ENCODE peak calls at places on chromosomes 12 and 14, in five cellular contexts. F is fibroblast of villous mesenchyme, J is adrenal gland, L is fibroblast of mammary gland, P is mucosa of descending colon. B is an unnamed sample.

GRCh38 chr14:89303452-89304435 is 113.3 kb downstream of the FOXN3 start:
- DNase-seq in F (peak; percentile 97), J (peak; percentile 70), L (peak; percentile 83), P (peak; percentile 63), B (no peak)

GRCh38 chr12:130115646-130116045 is 46.6 kb upstream of the FZD10 start:
- DNase-seq in F (no peak), J (no peak), L (no peak), P (no peak), B (no peak)

GRCh38 chr12:47651368-47652254 is 54.2 kb downstream of the RPAP3 start:
- DNase-seq in F (peak; percentile 78), J (peak; percentile 69), L (peak; percentile 74), P (peak; percentile 52), B (peak; percentile 37)

GRCh38 chr12:102029148-102029547 is 32.6 kb downstream of the WASHC3 start:
- DNase-seq in F (no peak), J (no peak), L (peak; percentile 14), P (no peak), B (no peak)

GRCh38 chr14:30525833-30526232 is 33.1 kb upstream of the G2E3 start:
- DNase-seq in F (peak; percentile 21), J (no peak), L (peak; percentile 49), P (no peak), B (no peak)

GRCh38 chr14:31766315-31766892 is 205.2 kb downstream of the NUBPL start:
- DNase-seq in F (no peak), J (no peak), L (no peak), P (no peak), B (no peak)

GRCh38 chr12:3148366-3149000 is 71.3 kb downstream of the TSPAN9 start:
- DNase-seq in F (peak; percentile 32), J (peak; percentile 8), L (no peak), P (no peak), B (no peak)

GRCh38 chr12:18502422-18502821 is 235.4 kb downstream of the PLCZ1 start:
- DNase-seq in F (no peak), J (no peak), L (no peak), P (no peak), B (no peak)

DNA sequence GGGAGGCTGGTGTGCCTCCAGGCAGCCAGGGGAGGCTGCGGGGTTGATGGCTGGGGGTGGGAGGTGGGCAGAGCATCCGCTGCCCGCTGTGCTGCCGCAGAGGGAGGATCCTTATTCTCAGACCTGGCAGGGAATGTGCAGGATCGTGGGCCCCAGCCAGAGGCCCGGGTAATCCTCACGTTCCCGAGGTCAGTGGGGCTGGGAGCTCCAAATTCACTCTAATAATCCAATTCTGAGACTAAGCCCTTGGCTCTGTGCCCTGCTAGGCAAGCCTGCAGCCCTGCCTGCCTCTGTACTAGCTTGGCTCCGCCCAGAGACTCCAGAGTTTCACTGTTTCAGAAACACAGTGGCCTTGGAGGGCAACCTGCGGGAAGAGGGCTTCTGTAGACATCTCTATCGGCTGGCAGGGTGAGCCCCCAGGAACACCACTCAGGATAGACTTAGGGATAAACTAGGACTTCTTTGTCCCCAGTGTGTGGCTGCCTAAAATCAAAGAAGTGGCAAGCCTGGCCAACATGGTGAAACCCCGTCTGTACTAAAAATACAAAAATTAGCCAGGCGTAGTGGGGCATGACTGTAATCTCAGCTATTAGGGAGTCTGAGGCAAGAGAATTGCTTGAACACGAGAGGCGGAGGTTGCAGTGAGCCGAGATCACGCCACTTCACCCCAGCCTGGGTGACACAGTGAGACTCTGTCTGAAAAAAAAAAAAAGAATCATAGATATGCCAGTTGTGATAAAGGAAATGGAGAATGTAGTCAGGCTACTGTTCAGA is 17.7 kb upstream of the MLEC start:
- DNase-seq in F (peak; percentile 24), J (peak; percentile 88), L (peak; percentile 33), P (no peak), B (no peak)
- H3K4me3 ChIP-seq in F (no peak overlapping the region), J (no peak overlapping the region), L (no peak overlapping the region), P (no peak overlapping the region), B (no peak overlapping the region)

GRCh38 chr14:100138082-100138787 is 21.2 kb downstream of the DEGS2 start:
- DNase-seq in F (no peak), J (no peak), L (no peak), P (no peak), B (no peak)

GRCh38 chr14:100141133-100141497 is 18.3 kb downstream of the DEGS2 start:
- DNase-seq in F (no peak), J (no peak), L (no peak), P (no peak), B (no peak)

GRCh38 chr14:100142073-100143040 is 17.1 kb downstream of the DEGS2 start:
- DNase-seq in F (no peak), J (no peak), L (no peak), P (peak; percentile 86), B (no peak)

GRCh38 chr14:100138955-100139354 is 20.5 kb downstream of the DEGS2 start:
- DNase-seq in F (no peak), J (no peak), L (no peak), P (no peak), B (no peak)

DNA sequence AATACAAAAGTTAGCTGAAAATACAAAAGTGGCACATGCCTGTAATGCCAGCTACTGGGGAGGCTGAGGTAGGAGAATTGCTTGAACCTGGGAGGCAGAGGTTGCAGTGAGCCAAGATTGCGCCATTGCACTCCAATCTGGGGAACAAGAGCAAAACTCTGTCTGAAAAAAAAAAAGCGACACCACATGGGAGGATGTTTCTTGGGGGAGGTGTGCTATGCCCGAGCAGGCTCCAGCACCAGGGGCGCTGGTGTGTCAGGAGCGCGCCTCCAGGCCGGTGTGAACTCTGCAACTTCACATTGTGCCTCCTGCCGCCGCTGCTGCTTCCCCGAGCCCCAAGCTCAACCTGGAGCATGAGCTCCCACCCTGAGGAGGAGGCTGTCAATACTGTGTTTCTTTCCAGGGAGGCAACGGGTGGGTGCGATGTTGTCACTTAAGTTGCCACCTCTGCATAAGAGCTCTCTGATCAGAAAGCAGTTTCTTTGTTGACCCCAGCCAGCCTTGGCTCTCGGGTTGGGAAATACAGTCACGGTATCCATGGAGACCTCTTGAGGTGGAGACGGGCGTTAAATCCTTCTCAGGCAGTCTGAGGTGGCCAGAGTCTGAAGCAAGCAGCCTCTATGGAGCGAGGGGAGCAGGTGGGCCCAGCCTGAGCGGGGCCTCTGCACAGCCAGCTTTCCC is 18.9 kb downstream of the DEGS2 start:
- DNase-seq in F (no peak), J (no peak), L (peak; percentile 25), P (no peak), B (no peak)
- TF ChIP-seq CTCF in F (no peak), J (no peak), L (no peak), P (no peak), B (no peak)

GRCh38 chr14:24365600-24366374 is 2.2 kb upstream of the NFATC4 start:
- DNase-seq in F (peak; percentile 93), J (peak; percentile 91), L (peak; percentile 95), P (peak; percentile 88), B (peak; percentile 55)

GRCh38 chr14:24363401-24363800 is 4.6 kb upstream of the NFATC4 start:
- DNase-seq in F (no peak), J (no peak), L (no peak), P (no peak), B (no peak)

GRCh38 chr14:24366664-24367505 is 1.1 kb upstream of the NFATC4 start:
- DNase-seq in F (peak; percentile 96), J (peak; percentile 92), L (peak; percentile 95), P (peak; percentile 93), B (peak; percentile 92)

GRCh38 chr14:24366375-24366663 is 1.7 kb upstream of the NFATC4 start:
- DNase-seq in F (no peak), J (no peak), L (no peak), P (no peak), B (no peak)

DNA sequence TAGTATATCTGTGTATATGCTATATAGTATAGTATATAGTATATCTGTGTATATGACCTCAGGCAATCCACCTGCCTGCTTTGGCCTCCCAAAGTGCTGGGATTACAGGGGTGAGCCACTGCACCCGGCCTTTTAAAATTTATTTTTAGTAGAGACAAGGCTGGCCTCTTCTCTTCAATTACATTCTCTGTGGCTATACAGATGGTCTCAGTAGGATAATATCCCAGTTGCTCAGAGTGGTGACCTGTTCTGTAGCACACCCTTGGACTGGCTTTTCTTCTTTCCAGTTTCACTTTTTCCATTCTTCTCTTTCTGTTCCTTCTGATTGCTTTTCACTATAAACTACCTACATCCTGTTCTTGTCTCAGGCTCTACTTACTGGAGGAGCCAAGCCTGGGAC is 3.1 kb upstream of the NFATC4 start:
- DNase-seq in F (no peak), J (no peak), L (no peak), P (no peak), B (no peak)
- H3K4me3 ChIP-seq in F (no peak overlapping the region), J (no peak overlapping the region), L (no peak overlapping the region), P (no peak overlapping the region), B (no peak overlapping the region)

GRCh38 chr14:98959410-98959809 is 312.6 kb downstream of the BCL11B start:
- DNase-seq in F (no peak), J (no peak), L (no peak), P (no peak), B (no peak)

GRCh38 chr14:98962118-98962517 is 309.9 kb downstream of the BCL11B start:
- DNase-seq in F (no peak), J (no peak), L (no peak), P (no peak), B (no peak)

GRCh38 chr14:98960617-98961013 is 311.4 kb downstream of the BCL11B start:
- DNase-seq in F (no peak), J (no peak), L (no peak), P (no peak), B (no peak)

GRCh38 chr14:98959958-98960616 is 311.9 kb downstream of the BCL11B start:
- DNase-seq in F (no peak), J (no peak), L (no peak), P (no peak), B (no peak)

GRCh38 chr14:98961191-98961590 is 310.8 kb downstream of the BCL11B start:
- DNase-seq in F (no peak), J (no peak), L (no peak), P (no peak), B (no peak)
- TF ChIP-seq CTCF in F (no peak), J (no peak), L (no peak), P (no peak), B (no peak)

GRCh38 chr14:91395998-91396660 is 21.5 kb downstream of the CCDC88C start:
- DNase-seq in F (no peak), J (no peak), L (no peak), P (peak; percentile 49), B (peak; percentile 82)
- H3K4me3 ChIP-seq in F (no peak overlapping the region), J (no peak overlapping the region), L (no peak overlapping the region), P (no peak overlapping the region), B (peak overlapping the region; percentile 34)

GRCh38 chr12:121773011-121773777 is 20.3 kb downstream of the RHOF start:
- DNase-seq in F (peak; percentile 74), J (peak; percentile 78), L (peak; percentile 62), P (peak; percentile 82), B (no peak)
- TF ChIP-seq CTCF in F (peak; percentile 94), J (peak; percentile 95), L (peak; percentile 78), P (peak; percentile 85), B (peak; percentile 91)

B was measured in LNCaP clone FGC.